ENCODE peak calls at places on chromosome 22, in nine cellular contexts. Y is tibial artery, P is mucosa of descending colon, T is thyroid gland, Z is HCT116, N is heart left ventricle, D is fibroblast of villous mesenchyme, C is upper lobe of right lung, A is endodermal cell. O is an unnamed sample.

GRCh38 chr22:49956418-49956770 is 4.2 kb upstream of the PIM3 start:
- DNase-seq in Y (no peak), P (peak), T (peak), Z (no peak), N (peak), D (no peak), C (peak), A (peak), O (no peak)

GRCh38 chr22:50569041-50569459 is 6.3 kb upstream of the SYCE3 start:
- DNase-seq in Y (no peak), P (peak), T (no peak), Z (no peak), N (no peak), D (no peak), C (no peak), A (no peak), O (no peak)

GRCh38 chr22:18056161-18056666 is 21.6 kb upstream of the PEX26 start:
- DNase-seq in Y (no peak), P (peak), T (no peak), Z (no peak), N (no peak), D (peak), C (peak), A (no peak), O (peak)

GRCh38 chr22:24380220-24381218 is 46.9 kb upstream of the ADORA2A start:
- DNase-seq in Y (no peak), P (no peak), T (no peak), Z (no peak), N (no peak), D (no peak), C (no peak), A (no peak), O (no peak)

GRCh38 chr22:32649515-32650200 is 151.8 kb upstream of the TIMP3 start:
- DNase-seq in Y (peak), P (no peak), T (no peak), Z (no peak), N (peak), D (peak), C (no peak), A (no peak), O (no peak)

GRCh38 chr22:17664414-17665045 is 26.0 kb downstream of the BCL2L13 start:
- DNase-seq in Y (no peak), P (no peak), T (no peak), Z (no peak), N (no peak), D (no peak), C (peak), A (no peak), O (no peak)

GRCh38 chr22:17867160-17867785 is 93.0 kb upstream of the BID start:
- DNase-seq in Y (peak), P (peak), T (peak), Z (no peak), N (peak), D (peak), C (no peak), A (no peak), O (no peak)

GRCh38 chr22:27472975-27473374 is 328.6 kb downstream of the MN1 start:
- DNase-seq in Y (no peak), P (no peak), T (no peak), Z (no peak), N (no peak), D (no peak), C (no peak), A (no peak), O (no peak)

GRCh38 chr22:38718414-38718813 is 12.7 kb downstream of the GTPBP1 start:
- DNase-seq in Y (peak), P (peak), T (peak), Z (peak), N (no peak), D (peak), C (peak), A (peak), O (peak)

GRCh38 chr22:40684728-40685127 is 5.4 kb downstream of the MCHR1 start:
- DNase-seq in Y (no peak), P (no peak), T (no peak), Z (no peak), N (no peak), D (no peak), C (no peak), A (peak), O (no peak)

GRCh38 chr22:50012201-50013181 is at the start of gene IL17REL:
- DNase-seq in Y (no peak), P (peak), T (no peak), Z (no peak), N (peak), D (peak), C (peak), A (peak), O (no peak)

GRCh38 chr22:33837806-33838205 is 82.5 kb downstream of the LARGE1 start:
- DNase-seq in Y (no peak), P (no peak), T (no peak), Z (no peak), N (no peak), D (no peak), C (no peak), A (no peak), O (no peak)

GRCh38 chr22:48744283-48744641 is 1083.4 kb downstream of the BRD1 start:
- DNase-seq in Y (peak), P (no peak), T (no peak), Z (no peak), N (peak), D (no peak), C (peak), A (no peak), O (no peak)

GRCh38 chr22:39122772-39123470 is 25.9 kb downstream of the APOBEC3H start:
- DNase-seq in Y (no peak), P (no peak), T (no peak), Z (no peak), N (no peak), D (no peak), C (no peak), A (no peak), O (no peak)

GRCh38 chr22:35914665-35915476 is 113.8 kb downstream of the RBFOX2 start:
- DNase-seq in Y (peak), P (no peak), T (peak), Z (peak), N (no peak), D (peak), C (no peak), A (peak), O (peak)
- H3K4me3 ChIP-seq in Y (peak), P (no peak), T (peak), Z (peak), N (peak), D (peak), C (peak), A (peak), O (peak)

DNA sequence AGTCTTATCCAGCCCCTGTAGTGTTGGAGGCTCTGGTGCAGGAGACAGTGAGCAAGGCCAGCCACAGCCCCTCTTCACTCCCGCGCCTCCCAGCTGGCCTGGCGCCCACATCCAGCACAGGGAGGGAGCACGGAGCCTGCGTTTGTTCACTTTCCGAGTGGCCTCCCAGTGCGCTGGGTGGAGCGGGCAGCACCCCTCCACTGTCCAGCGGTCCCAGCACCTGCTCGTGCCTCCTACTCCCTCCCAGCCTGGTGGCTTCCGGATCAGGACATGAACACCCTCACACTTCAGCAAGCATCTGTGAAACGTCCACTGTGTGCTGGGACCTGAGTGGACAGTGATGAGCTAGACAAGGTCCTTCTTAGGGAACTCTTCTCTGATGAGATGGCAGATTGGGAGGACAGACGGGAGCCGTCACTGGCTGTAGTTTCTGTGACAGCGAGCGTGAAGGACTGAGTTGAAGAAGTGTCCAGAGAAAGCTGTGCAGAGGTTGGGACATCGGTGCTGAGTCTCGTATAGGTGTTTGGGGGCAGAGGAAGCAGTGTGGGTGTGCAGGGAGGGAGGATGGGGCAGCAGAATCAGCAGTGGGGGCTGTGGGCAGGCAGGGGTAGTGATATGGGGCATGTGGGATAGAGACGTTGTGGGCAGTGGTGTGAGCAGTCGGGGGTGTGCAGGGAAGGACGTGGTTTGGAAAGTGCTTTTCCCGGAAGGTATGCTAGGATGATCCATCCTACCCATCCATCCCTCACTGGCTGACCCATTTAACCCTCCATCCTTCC is 256.8 kb downstream of the TBC1D22A start:
- DNase-seq in Y (no peak), P (no peak), T (peak), Z (no peak), N (no peak), D (no peak), C (peak), A (no peak), O (no peak)
- TF ChIP-seq CTCF in Y (no peak), P (no peak), T (no peak), Z (no peak), N (no peak), D (no peak), C (no peak), A (no peak), O (no peak)

GRCh38 chr22:42281284-42281683 is 10.8 kb upstream of the TCF20 start:
- DNase-seq in Y (no peak), P (no peak), T (no peak), Z (no peak), N (no peak), D (no peak), C (peak), A (no peak), O (no peak)

GRCh38 chr22:42281706-42282251 is 11.3 kb upstream of the TCF20 start:
- DNase-seq in Y (no peak), P (no peak), T (no peak), Z (no peak), N (no peak), D (no peak), C (peak), A (peak), O (no peak)

GRCh38 chr22:42280140-42280539 is 9.7 kb upstream of the TCF20 start:
- DNase-seq in Y (no peak), P (no peak), T (no peak), Z (no peak), N (no peak), D (no peak), C (no peak), A (no peak), O (no peak)

GRCh38 chr22:42279425-42280020 is 9.1 kb upstream of the TCF20 start:
- DNase-seq in Y (no peak), P (no peak), T (no peak), Z (no peak), N (no peak), D (no peak), C (no peak), A (no peak), O (no peak)

DNA sequence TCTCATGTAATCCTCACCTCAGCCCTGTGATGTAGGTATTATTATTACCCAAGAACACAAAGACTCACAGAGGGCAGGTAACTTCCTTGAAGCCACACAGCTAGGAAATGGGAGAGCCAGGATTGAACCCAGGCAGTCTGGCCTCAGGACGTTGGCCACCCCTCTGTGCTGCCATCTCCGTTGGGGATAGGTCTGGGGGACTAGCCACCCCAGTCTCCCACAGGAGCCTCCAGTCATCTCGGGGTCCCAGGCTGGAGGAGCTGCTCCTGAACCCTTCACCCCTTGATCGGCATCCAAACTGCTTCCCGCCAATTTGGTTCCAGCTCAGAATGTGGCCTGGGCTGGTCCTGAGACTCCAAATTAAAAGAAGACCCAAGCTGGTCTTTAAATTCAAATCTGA is 10.4 kb upstream of the TCF20 start:
- DNase-seq in Y (no peak), P (no peak), T (no peak), Z (no peak), N (no peak), D (no peak), C (no peak), A (no peak), O (no peak)
- H3K4me3 ChIP-seq in Y (no peak), P (no peak), T (no peak), Z (no peak), N (no peak), D (no peak), C (no peak), A (no peak), O (no peak)

GRCh38 chr22:19432092-19432844 is at the start of gene MRPL40:
- DNase-seq in Y (peak), P (peak), T (peak), Z (peak), N (peak), D (peak), C (peak), A (peak), O (peak)
- TF ChIP-seq CTCF in Y (no peak), P (no peak), T (no peak), Z (no peak), N (no peak), D (peak), C (no peak), A (no peak), O (no peak)

DNA sequence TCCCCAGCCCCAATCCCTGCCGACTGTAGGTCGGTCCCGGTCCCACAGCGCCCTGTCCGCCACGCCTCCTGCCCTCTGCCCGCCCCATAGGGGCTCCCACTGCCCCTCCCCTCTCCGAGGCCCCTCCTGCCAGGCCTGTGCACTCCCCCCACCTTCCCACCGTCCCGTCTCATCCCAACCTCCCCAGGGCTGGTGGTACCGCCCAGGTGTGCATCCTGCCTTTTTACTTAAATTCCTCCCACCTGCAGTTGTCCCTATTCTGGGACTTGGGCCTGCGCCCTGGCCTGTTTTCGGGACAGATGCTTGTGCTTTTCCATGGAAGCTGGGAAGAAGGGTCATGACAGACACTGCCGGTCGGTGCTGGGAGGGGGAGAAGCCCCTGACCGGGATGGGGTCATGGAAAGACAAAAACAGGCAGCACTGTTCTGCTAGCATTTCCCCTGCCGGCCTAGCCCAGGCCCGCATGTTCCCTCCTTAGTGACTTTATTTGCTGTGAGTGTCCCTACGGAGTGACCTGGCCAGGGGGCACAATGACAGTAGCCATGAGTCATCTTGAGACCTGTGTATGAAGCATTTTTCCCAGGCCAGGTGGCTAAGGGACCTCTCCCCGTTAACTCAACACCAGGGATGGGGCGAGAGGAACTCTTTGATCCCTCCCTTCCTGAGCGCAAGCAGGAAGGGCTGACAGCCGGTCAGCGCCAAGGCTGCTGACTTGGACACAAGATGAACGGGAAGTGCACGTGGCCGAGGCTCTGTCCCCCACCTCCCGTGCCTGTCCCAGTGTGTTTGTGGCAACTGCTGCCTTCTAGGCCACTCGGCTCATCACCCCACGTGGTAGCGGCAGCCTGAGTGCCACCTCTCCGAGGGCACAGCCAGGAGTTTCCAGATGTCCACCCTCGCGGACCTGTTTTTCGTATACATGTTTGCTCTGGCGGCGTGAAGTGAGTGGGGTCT is 7.1 kb downstream of the TBX1 start:
- DNase-seq in Y (peak), P (no peak), T (peak), Z (peak), N (peak), D (no peak), C (no peak), A (peak), O (no peak)
- H3K4me3 ChIP-seq in Y (peak), P (no peak), T (no peak), Z (peak), N (peak), D (no peak), C (peak), A (no peak), O (no peak)

GRCh38 chr22:31083923-31084810 is 3.0 kb downstream of the SMTN start:
- DNase-seq in Y (no peak), P (no peak), T (no peak), Z (no peak), N (no peak), D (no peak), C (no peak), A (no peak), O (no peak)
- TF ChIP-seq CTCF in Y (no peak), P (no peak), T (no peak), Z (no peak), N (no peak), D (no peak), C (no peak), A (no peak), O (no peak)

GRCh38 chr22:35350539-35351503 is 30.1 kb upstream of the HMOX1 start:
- DNase-seq in Y (peak), P (peak), T (peak), Z (peak), N (peak), D (peak), C (peak), A (peak), O (peak)

GRCh38 chr22:35348026-35348590 is 32.8 kb upstream of the HMOX1 start:
- DNase-seq in Y (no peak), P (no peak), T (no peak), Z (no peak), N (peak), D (no peak), C (no peak), A (no peak), O (no peak)

GRCh38 chr22:35348703-35349102 is 32.2 kb upstream of the HMOX1 start:
- DNase-seq in Y (no peak), P (no peak), T (no peak), Z (no peak), N (peak), D (no peak), C (no peak), A (no peak), O (no peak)

GRCh38 chr22:35349368-35349703 is 31.6 kb upstream of the HMOX1 start:
- DNase-seq in Y (no peak), P (no peak), T (peak), Z (no peak), N (peak), D (no peak), C (no peak), A (no peak), O (no peak)

GRCh38 chr22:35349704-35350538 is 31.0 kb upstream of the HMOX1 start:
- DNase-seq in Y (no peak), P (no peak), T (peak), Z (no peak), N (peak), D (no peak), C (peak), A (peak), O (no peak)
- H3K4me3 ChIP-seq in Y (no peak), P (no peak), T (no peak), Z (no peak), N (peak), D (no peak), C (no peak), A (no peak), O (no peak)

GRCh38 chr22:44335903-44336803 is 23.4 kb upstream of the SHISAL1 start:
- DNase-seq in Y (no peak), P (no peak), T (no peak), Z (no peak), N (no peak), D (no peak), C (no peak), A (no peak), O (no peak)
- TF ChIP-seq CTCF in Y (no peak), P (no peak), T (no peak), Z (peak), N (no peak), D (no peak), C (no peak), A (peak), O (no peak)

DNA sequence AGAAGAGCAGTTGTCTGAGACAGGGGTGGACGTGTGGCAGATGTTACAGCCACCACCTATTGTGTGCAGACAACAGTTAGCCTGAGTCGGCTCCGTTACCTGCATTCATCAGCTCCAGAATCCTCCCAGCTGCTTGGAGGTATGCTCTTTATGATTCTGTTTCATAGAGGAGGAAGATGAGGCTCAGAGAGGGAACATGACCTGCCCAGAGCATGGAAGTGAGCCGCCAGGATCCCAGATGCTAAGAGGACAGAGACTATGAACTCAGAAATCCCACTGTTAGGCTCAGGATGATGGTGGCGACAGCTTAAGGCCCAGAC is 1.5 kb downstream of the EMID1 start:
- DNase-seq in Y (no peak), P (no peak), T (no peak), Z (no peak), N (no peak), D (no peak), C (no peak), A (no peak), O (no peak)
- H3K4me3 ChIP-seq in Y (no peak), P (no peak), T (no peak), Z (no peak), N (no peak), D (no peak), C (peak), A (no peak), O (no peak)

DNA sequence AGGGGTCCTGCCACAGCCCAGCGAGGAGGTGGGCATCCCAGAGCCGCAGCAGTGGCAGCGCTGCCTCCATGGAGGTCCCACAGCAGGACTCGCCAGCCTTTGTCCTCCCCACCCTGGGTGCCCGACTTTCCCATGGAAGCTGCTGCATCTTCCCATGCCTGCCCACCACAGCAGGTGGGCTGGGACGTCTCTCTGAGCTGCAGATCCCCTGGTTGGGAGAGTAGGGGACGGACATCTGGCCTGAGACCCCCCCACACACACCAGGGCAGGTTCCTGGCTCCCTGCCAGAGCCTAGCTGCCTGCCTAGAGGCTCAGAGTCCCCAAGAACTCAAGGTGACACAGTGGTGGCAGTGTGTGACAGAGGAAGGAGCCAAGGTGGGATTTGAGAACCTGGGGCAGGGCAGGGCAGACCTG is 21.5 kb upstream of the PRR5 start:
- DNase-seq in Y (no peak), P (no peak), T (no peak), Z (no peak), N (no peak), D (no peak), C (no peak), A (no peak), O (no peak)
- TF ChIP-seq CTCF in Y (no peak), P (no peak), T (no peak), Z (no peak), N (no peak), D (no peak), C (no peak), A (no peak), O (no peak)